ENCODE peak calls at places on chromosomes 4 and X, in six cellular contexts. W is PC-3, I is fibroblast of lung, V is SK-N-SH, O is HepG2, M is trophoblast cell. U is an unnamed sample.
A peak's percentile ranks its signal among the peaks of the same experiment; 100 is the strongest.

GRCh38 chr4:113094802-113095201 is 45.3 kb downstream of the ANK2 start:
- DNase-seq in V (peak; percentile 37), O (no peak), W (peak; percentile 30), I (peak; percentile 12), M (peak; percentile 5), U (no peak)

GRCh38 chrX:8139713-8140112 is 31.4 kb downstream of the VCX2 start:
- DNase-seq in I (peak; percentile 81), W (peak; percentile 63), M (peak; percentile 79), V (no peak), O (no peak), U (no peak)

GRCh38 chr4:168336837-168337549 is 18.4 kb upstream of the DDX60 start:
- DNase-seq in W (no peak), V (no peak), O (no peak), I (no peak), M (peak; percentile 66), U (no peak)

GRCh38 chr4:128338634-128339355 is 51.2 kb upstream of the PGRMC2 start:
- DNase-seq in I (peak; percentile 97), O (no peak), W (peak; percentile 76), V (no peak), M (no peak), U (peak; percentile 25)

GRCh38 chr4:7161721-7162214 is 30.6 kb upstream of the SORCS2 start:
- DNase-seq in I (peak; percentile 81), O (no peak), V (peak; percentile 26), W (no peak), M (no peak), U (peak; percentile 96)

GRCh38 chrX:130386408-130386808 is 934 bp upstream of the GPR119 start:
- DNase-seq in W (no peak), V (no peak), I (no peak), O (peak; percentile 44), M (no peak), U (no peak)

GRCh38 chrX:129663171-129663570 is 8.4 kb upstream of the APLN start:
- DNase-seq in W (no peak), M (no peak), O (no peak), I (peak; percentile 24), V (no peak), U (peak; percentile 84)

GRCh38 chrX:25020391-25021131 is 4.8 kb upstream of the ARX start:
- DNase-seq in W (no peak), I (no peak), O (no peak), V (peak; percentile 88), M (peak; percentile 48), U (no peak)

GRCh38 chrX:130109429-130110378 is 593 bp downstream of the ELF4 start:
- DNase-seq in O (no peak), I (no peak), M (peak; percentile 42), W (peak; percentile 21), V (peak; percentile 61), U (peak; percentile 90)

GRCh38 chr4:107034982-107035710 is 967 bp downstream of the DKK2 start:
- DNase-seq in O (no peak), V (peak; percentile 53), I (peak; percentile 44), M (no peak), W (no peak), U (peak; percentile 76)

GRCh38 chr4:165600959-165601674 is 222.3 kb downstream of the CPE start:
- DNase-seq in M (no peak), V (no peak), I (peak; percentile 59), O (no peak), W (no peak), U (no peak)

GRCh38 chr4:5800496-5800895 is 89.5 kb downstream of the EVC start:
- DNase-seq in V (no peak), O (no peak), W (no peak), M (no peak), I (no peak), U (no peak)

GRCh38 chrX:23333842-23334535 is 660 bp upstream of the PTCHD1 start:
- DNase-seq in W (no peak), V (peak; percentile 40), M (no peak), I (no peak), O (no peak), U (peak; percentile 50)

GRCh38 chrX:112643721-112644120 is 36.0 kb downstream of the LHFPL1 start:
- DNase-seq in O (no peak), W (no peak), I (no peak), M (no peak), V (no peak), U (no peak)

GRCh38 chr4:121758896-121759568 is 5.9 kb downstream of the SMIM43 start:
- DNase-seq in O (no peak), M (no peak), W (peak; percentile 32), I (no peak), V (no peak), U (no peak)

GRCh38 chrX:12894074-12894691 is 12.2 kb upstream of the TLR8 start:
- DNase-seq in V (peak; percentile 50), O (peak; percentile 28), W (peak; percentile 55), I (no peak), M (peak; percentile 58), U (no peak)

GRCh38 chr4:184514121-184514988 is 40.0 kb upstream of the IRF2 start:
- DNase-seq in M (peak; percentile 56), O (no peak), I (peak; percentile 91), W (peak; percentile 23), V (peak; percentile 35), U (peak; percentile 94)

GRCh38 chr4:155208258-155209054 is at the start of gene NPY2R:
- DNase-seq in M (no peak), V (peak; percentile 69), I (peak; percentile 3), O (no peak), W (peak; percentile 7), U (peak; percentile 56)

GRCh38 chrX:124325732-124326131 is 6.7 kb upstream of the TEX13D start:
- DNase-seq in I (no peak), V (no peak), O (no peak), M (no peak), W (no peak), U (no peak)

GRCh38 chrX:13078739-13079444 is 34.5 kb upstream of the FAM9C start:
- DNase-seq in I (peak; percentile 80), V (no peak), M (peak; percentile 8), W (no peak), O (no peak), U (peak; percentile 64)

GRCh38 chr4:10173039-10173753 is 56.6 kb upstream of the WDR1 start:
- DNase-seq in W (no peak), M (peak; percentile 82), I (peak; percentile 24), O (no peak), V (no peak), U (peak; percentile 68)

GRCh38 chrX:25034889-25035288 is 19.1 kb upstream of the ARX start:
- DNase-seq in V (no peak), O (peak; percentile 4), I (no peak), M (peak; percentile 58), W (peak; percentile 36), U (no peak)

GRCh38 chr4:102627831-102628523 is 126.8 kb downstream of the NFKB1 start:
- DNase-seq in O (no peak), V (no peak), I (peak; percentile 85), M (no peak), W (peak; percentile 91), U (peak; percentile 68)

GRCh38 chr4:20251061-20251795 is 477 bp upstream of the SLIT2 start:
- DNase-seq in I (no peak), O (no peak), W (peak; percentile 13), M (no peak), V (no peak), U (peak; percentile 62)

GRCh38 chr4:8856835-8857590 is 14.6 kb downstream of the HMX1 start:
- DNase-seq in M (no peak), W (no peak), O (no peak), I (no peak), V (no peak), U (no peak)

GRCh38 chr4:100984901-100985300 is 362.4 kb downstream of the PPP3CA start:
- DNase-seq in O (no peak), W (peak; percentile 41), V (no peak), I (peak; percentile 93), M (no peak), U (peak; percentile 58)

GRCh38 chr4:2817701-2818350 is 24.9 kb downstream of the SH3BP2 start:
- DNase-seq in W (peak; percentile 43), I (no peak), V (peak; percentile 95), M (peak; percentile 43), O (no peak), U (peak; percentile 98)

GRCh38 chrX:40809210-40809609 is 73.9 kb upstream of the MED14 start:
- DNase-seq in O (no peak), W (peak; percentile 14), I (peak; percentile 17), M (no peak), V (no peak), U (peak; percentile 43)

DNA sequence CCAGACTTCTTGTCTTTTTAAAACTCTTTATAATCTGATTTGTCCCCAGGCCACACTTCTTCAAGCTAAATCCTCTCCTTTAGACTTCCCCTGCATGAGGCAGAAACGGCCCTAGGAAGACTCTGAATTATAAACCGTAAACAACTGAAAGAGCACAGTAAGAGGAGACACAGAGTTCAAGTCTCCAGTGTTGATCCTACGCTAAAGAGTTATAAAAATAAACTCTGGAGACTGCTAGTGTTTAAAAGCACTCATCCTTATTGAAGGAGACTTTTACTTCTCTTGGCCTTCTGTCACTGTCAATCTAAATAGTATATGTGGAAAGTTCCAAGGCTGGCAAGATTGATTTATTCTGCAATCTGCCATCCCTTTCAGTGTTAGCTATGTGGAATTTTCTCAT is 157.4 kb downstream of the CEP135 start:
- DNase-seq in I (no peak), W (no peak), O (no peak), V (no peak), M (no peak), U (no peak)
- H3K4me2 ChIP-seq in I (no peak overlapping the region), W (no peak overlapping the region), O (no peak overlapping the region), V (no peak overlapping the region), M (no peak overlapping the region), U (no peak overlapping the region)

GRCh38 chrX:19789782-19790181 is 97.6 kb downstream of the SH3KBP1 start:
- DNase-seq in O (no peak), V (no peak), W (no peak), M (no peak), I (no peak), U (no peak)
- H3K79me2 ChIP-seq in O (no peaks in the 10 kb centered on the region), V (no peaks in the 10 kb centered on the region), W (no peaks in the 10 kb centered on the region), M (no peaks in the 10 kb centered on the region), I (no peaks in the 10 kb centered on the region), U (no peaks in the 10 kb centered on the region)

GRCh38 chr4:152344001-152344400 is 191.9 kb downstream of the FBXW7 start:
- DNase-seq in I (no peak), W (no peak), V (no peak), O (no peak), M (no peak), U (no peak)
- H3K4me2 ChIP-seq in I (no peak overlapping the region), W (no peak overlapping the region), V (no peak overlapping the region), O (no peak overlapping the region), M (no peak overlapping the region), U (no peak overlapping the region)

DNA sequence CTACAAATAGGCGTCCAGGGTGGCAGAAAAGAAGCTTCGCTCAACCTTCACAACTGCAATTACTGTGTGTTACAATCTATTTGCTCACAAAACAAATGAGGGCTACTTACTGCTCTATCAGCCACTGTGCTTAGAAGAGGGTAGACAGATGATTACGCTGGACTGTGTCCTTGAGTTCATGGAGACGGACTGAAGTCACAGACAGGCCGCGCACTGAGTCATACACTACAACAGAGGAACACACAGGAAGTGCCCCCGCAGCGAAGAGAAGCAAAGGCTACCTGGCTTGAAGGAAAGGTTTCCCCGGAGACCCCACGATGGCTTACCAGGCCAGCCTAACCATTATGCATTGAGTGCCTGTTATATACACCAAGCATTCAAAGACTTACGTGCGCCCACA is 25.6 kb downstream of the FAT1 start:
- DNase-seq in V (no peak), I (no peak), M (no peak), O (peak; percentile 83), W (no peak), U (no peak)
- H3K79me2 ChIP-seq in V (peaks cover 100% of the 10 kb centered on the region), I (peaks cover 94% of the 10 kb centered on the region), M (peaks cover 18% of the 10 kb centered on the region), O (peaks cover 100% of the 10 kb centered on the region), W (peaks cover 97% of the 10 kb centered on the region), U (peaks cover 100% of the 10 kb centered on the region)

GRCh38 chr4:683247-683897 is 5.6 kb downstream of the SLC49A3 start:
- DNase-seq in O (no peak), M (no peak), I (no peak), W (no peak), V (no peak), U (no peak)
- H3K4me2 ChIP-seq in O (peak overlapping the region; percentile 82), M (no peak overlapping the region), I (no peak overlapping the region), W (no peak overlapping the region), V (no peak overlapping the region), U (no peak overlapping the region)

GRCh38 chr4:85808864-85809263 is 333.9 kb downstream of the ARHGAP24 start:
- DNase-seq in I (no peak), O (no peak), W (peak; percentile 52), M (no peak), V (no peak), U (no peak)
- H3K79me2 ChIP-seq in I (no peaks in the 10 kb centered on the region), O (no peaks in the 10 kb centered on the region), W (no peaks in the 10 kb centered on the region), M (no peaks in the 10 kb centered on the region), V (no peaks in the 10 kb centered on the region), U (peaks cover 48% of the 10 kb centered on the region)